ENCODE peak calls at places on chromosomes 11 and 22, in ten cellular contexts. H, K, M, N, J, D, E, X, G and B are unnamed samples.

GRCh38 chr11:62148271-62148980 is 24.6 kb downstream of the INCENP start:
- DNase-seq in J (no peak), N (no peak), E (no peak), G (no peak), M (no peak), K (no peak), D (no peak), H (no peak), X (no peak), B (no peak)

GRCh38 chr11:79957702-79958101 is 516.9 kb upstream of the TENM4 start:
- DNase-seq in E (no peak), D (no peak), X (no peak), M (no peak), J (no peak), G (no peak), K (no peak), N (no peak), H (no peak), B (no peak)

GRCh38 chr22:35838849-35839646 is 121.4 kb downstream of the APOL5 start:
- DNase-seq in J (no peak), M (peak), K (peak), X (peak), E (no peak), H (no peak), D (peak), N (no peak), G (no peak), B (no peak)

GRCh38 chr11:33687733-33688479 is 12.7 kb downstream of the C11orf91 start:
- DNase-seq in G (peak), E (no peak), K (peak), M (peak), H (no peak), X (peak), N (no peak), J (peak), D (peak), B (no peak)

GRCh38 chr11:49316180-49316579 is 107.8 kb upstream of the FOLH1 start:
- DNase-seq in J (no peak), X (no peak), M (no peak), D (no peak), G (no peak), E (no peak), N (no peak), K (no peak), H (no peak), B (no peak)

GRCh38 chr11:84247931-84248330 is 961.8 kb upstream of the CCDC90B start:
- DNase-seq in G (peak), M (no peak), J (no peak), K (no peak), E (no peak), N (no peak), X (no peak), D (peak), H (no peak), B (no peak)

GRCh38 chr11:3096909-3097395 is 39.7 kb upstream of the CARS1 start:
- DNase-seq in J (no peak), M (no peak), X (no peak), G (no peak), N (no peak), H (no peak), K (no peak), D (no peak), E (no peak), B (no peak)

GRCh38 chr11:35162795-35163194 is 23.8 kb downstream of the CD44 start:
- DNase-seq in K (no peak), G (no peak), J (no peak), D (no peak), H (no peak), M (peak), E (no peak), N (no peak), X (no peak), B (no peak)

GRCh38 chr11:94926698-94927237 is 46.6 kb downstream of the CWC15 start:
- DNase-seq in H (no peak), J (peak), E (no peak), X (no peak), G (no peak), K (peak), N (no peak), D (peak), M (peak), B (no peak)

GRCh38 chr11:125401746-125402145 is 94.3 kb downstream of the FEZ1 start:
- DNase-seq in M (no peak), J (no peak), K (no peak), D (no peak), E (no peak), N (no peak), H (no peak), X (no peak), G (no peak), B (no peak)

GRCh38 chr22:49951001-49951677 is 9.4 kb upstream of the PIM3 start:
- DNase-seq in G (no peak), X (no peak), E (no peak), J (no peak), K (no peak), D (no peak), N (no peak), M (peak), H (no peak), B (no peak)

GRCh38 chr22:39967996-39968968 is 8.1 kb downstream of the TMA7B start:
- DNase-seq in G (no peak), N (no peak), E (no peak), H (no peak), M (no peak), X (no peak), J (no peak), K (peak), D (no peak), B (no peak)

GRCh38 chr22:28911777-28912669 is 28.7 kb downstream of the ZNRF3 start:
- DNase-seq in K (no peak), D (peak), M (peak), E (no peak), N (no peak), G (no peak), J (no peak), X (no peak), H (no peak), B (no peak)